ENCODE peak calls at places on chromosomes 7 and 10, in four cellular contexts. R is myocyte; Q is stimulated activated CD4-positive, alpha-beta T cell treated with anti-CD3 and anti-CD28 coated beads, Interleukin-12 subunit alpha, Interleukin-12 subunit beta, amount 100 ng/mL, for 48 hours; B is left ventricle myocardium inferior. U is an unnamed sample.

GRCh38 chr10:96670786-96671185 is 49.5 kb downstream of the PIK3AP1 start:
- DNase-seq in B (no peak), R (no peak), Q (no peak), U (no peak)

GRCh38 chr7:156092307-156092706 is 280.0 kb upstream of the SHH start:
- DNase-seq in B (no peak), R (no peak), Q (no peak), U (no peak)

GRCh38 chr10:78754269-78755074 is 314.3 kb upstream of the ZMIZ1 start:
- DNase-seq in R (peak; percentile 24), Q (no peak), B (no peak), U (no peak)

GRCh38 chr10:123974406-123974805 is 82.8 kb upstream of the CPXM2 start:
- DNase-seq in R (peak; percentile 43), B (no peak), Q (no peak), U (peak; percentile 92)

GRCh38 chr10:79488870-79489269 is 23.5 kb upstream of the EIF5AL1 start:
- DNase-seq in Q (no peak), B (no peak), R (no peak), U (no peak)

GRCh38 chr10:52004342-52004949 is 305.1 kb upstream of the CSTF2T start:
- DNase-seq in R (peak; percentile 60), Q (no peak), B (no peak), U (peak; percentile 31)

GRCh38 chr7:134350682-134351081 is 34.0 kb upstream of the SLC35B4 start:
- DNase-seq in R (peak; percentile 50), Q (no peak), B (no peak), U (no peak)

GRCh38 chr7:90180011-90180585 is 25.8 kb downstream of the STEAP1 start:
- DNase-seq in Q (no peak), R (peak; percentile 54), B (no peak), U (no peak)

GRCh38 chr10:102159051-102159597 is 6.9 kb downstream of the NOLC1 start:
- DNase-seq in B (no peak), Q (no peak), R (peak; percentile 9), U (no peak)